ENCODE peak calls at places on chromosome 17, in five cellular contexts. Z is cardiac fibroblast, G is RCC 7860, K is AG09309, Q is colonic mucosa. Y is an unnamed sample.

GRCh38 chr17:75807861-75808260 is 23.3 kb downstream of the UNK start:
- DNase-seq in Z (no peak), G (no peak), K (no peak), Q (no peak), Y (no peak)

GRCh38 chr17:75832652-75833400 is 11.4 kb downstream of the UNC13D start:
- DNase-seq in Z (no peak), G (no peak), K (no peak), Q (no peak), Y (no peak)

GRCh38 chr17:28500712-28501379 is 5.3 kb upstream of the FOXN1 start:
- DNase-seq in Z (no peak), G (no peak), K (no peak), Q (no peak), Y (no peak)

GRCh38 chr17:73786286-73786743 is 142.1 kb upstream of the SDK2 start:
- DNase-seq in Z (no peak), G (no peak), K (no peak), Q (peak), Y (no peak)

GRCh38 chr17:31588034-31588433 is 196.6 kb downstream of the RAB11FIP4 start:
- DNase-seq in Z (no peak), G (no peak), K (no peak), Q (no peak), Y (no peak)

GRCh38 chr17:64196626-64197025 is 66.4 kb downstream of the TEX2 start:
- DNase-seq in Z (peak), G (peak), K (peak), Q (no peak), Y (peak)

GRCh38 chr17:14228903-14229302 is 7.8 kb downstream of the CDRT15 start:
- DNase-seq in Z (no peak), G (no peak), K (peak), Q (no peak), Y (no peak)

GRCh38 chr17:43698678-43699437 is 37.1 kb upstream of the MEOX1 start:
- DNase-seq in Z (peak), G (no peak), K (no peak), Q (no peak), Y (no peak)

GRCh38 chr17:157901-158300 is 20.5 kb downstream of the SCGB1C2 start:
- DNase-seq in Z (no peak), G (no peak), K (no peak), Q (no peak), Y (no peak)

GRCh38 chr17:74821655-74822328 is 37.9 kb downstream of the GRIN2C start:
- DNase-seq in Z (no peak), G (no peak), K (no peak), Q (no peak), Y (no peak)

GRCh38 chr17:54903375-54903774 is 2.7 kb downstream of the TOM1L1 start:
- DNase-seq in Z (peak), G (peak), K (no peak), Q (no peak), Y (no peak)

Y was measured in HT1080.